ENCODE peak calls at places on chromosomes 4 and X, in nine cellular contexts. G, P, A, I, X, U, F, M and S are unnamed samples.
A peak's percentile ranks its signal among the peaks of the same experiment; 100 is the strongest.

GRCh38 chr4:1342003-1342402 is 5.0 kb upstream of the UVSSA start:
- DNase-seq in P (no peak), U (no peak), A (no peak), I (no peak), F (no peak), X (no peak), M (no peak), G (no peak), S (no peak)

GRCh38 chr4:127309360-127310095 is 323.2 kb upstream of the INTU start:
- DNase-seq in M (no peak), X (no peak), G (no peak), A (no peak), I (no peak), F (no peak), P (no peak), U (no peak), S (peak; percentile 32)

GRCh38 chr4:90904018-90904417 is 776.8 kb downstream of the CCSER1 start:
- DNase-seq in M (no peak), A (no peak), G (no peak), P (no peak), X (no peak), I (no peak), F (no peak), U (no peak), S (no peak)

GRCh38 chr4:71004281-71004851 is 10.9 kb downstream of the DCK start:
- DNase-seq in I (no peak), X (no peak), G (no peak), U (peak; percentile 71), P (no peak), F (no peak), M (peak; percentile 49), A (no peak), S (no peak)

GRCh38 chr4:168683595-168683994 is 186.7 kb downstream of the PALLD start:
- DNase-seq in M (no peak), A (no peak), I (no peak), P (no peak), F (no peak), X (no peak), G (no peak), U (no peak), S (no peak)

GRCh38 chrX:39152106-39152649 is 350.9 kb downstream of the MID1IP1 start:
- DNase-seq in M (peak; percentile 49), A (peak; percentile 65), P (no peak), X (peak; percentile 77), I (peak; percentile 59), F (peak; percentile 6), G (no peak), U (peak; percentile 94), S (no peak)

GRCh38 chrX:26586570-26586969 is 370.6 kb downstream of the MAGEB5 start:
- DNase-seq in I (no peak), U (peak; percentile 48), F (no peak), X (no peak), A (no peak), G (no peak), M (no peak), P (no peak), S (no peak)

GRCh38 chr4:4994312-4995097 is 24.8 kb downstream of the CYTL1 start:
- DNase-seq in U (no peak), F (no peak), P (no peak), I (no peak), A (no peak), G (no peak), X (no peak), M (no peak), S (no peak)

GRCh38 chrX:104084534-104085277 is 8.7 kb upstream of the TMSB15C start:
- DNase-seq in U (no peak), A (no peak), P (no peak), X (no peak), M (no peak), G (no peak), F (no peak), I (no peak), S (no peak)

GRCh38 chr4:1736820-1737219 is 15.5 kb downstream of the TACC3 start:
- DNase-seq in X (no peak), A (no peak), I (no peak), U (no peak), G (no peak), F (no peak), M (no peak), P (no peak), S (no peak)

GRCh38 chrX:13747836-13748235 is 13.3 kb downstream of the OFD1 start:
- DNase-seq in P (no peak), G (peak; percentile 62), X (peak; percentile 13), I (no peak), M (peak; percentile 57), U (peak; percentile 59), A (peak; percentile 27), F (peak; percentile 18), S (peak; percentile 29)

GRCh38 chr4:183721207-183722081 is 62.4 kb downstream of the TRAPPC11 start:
- DNase-seq in F (peak; percentile 60), G (peak; percentile 39), A (peak; percentile 74), X (no peak), M (peak; percentile 83), P (no peak), I (peak; percentile 80), U (peak; percentile 87), S (no peak)

GRCh38 chrX:107429090-107429489 is 20.4 kb upstream of the FRMPD3 start:
- DNase-seq in M (peak; percentile 34), X (no peak), P (no peak), A (no peak), F (no peak), G (no peak), U (peak; percentile 85), I (no peak), S (no peak)

GRCh38 chr4:153655928-153656327 is 28.2 kb upstream of the TLR2 start:
- DNase-seq in F (no peak), X (no peak), G (no peak), P (peak; percentile 52), A (no peak), I (peak; percentile 74), M (no peak), U (no peak), S (peak; percentile 89)

GRCh38 chrX:21700967-21701366 is 42.8 kb upstream of the KLHL34 start:
- DNase-seq in M (no peak), G (no peak), P (no peak), U (no peak), I (no peak), X (no peak), A (peak; percentile 24), F (no peak), S (no peak)

GRCh38 chrX:95974885-95975284 is 709.8 kb upstream of the DIAPH2 start:
- DNase-seq in I (no peak), F (no peak), G (no peak), A (no peak), P (no peak), X (no peak), U (no peak), M (no peak), S (no peak)
- H3K9me3 ChIP-seq in I (no peaks in the 10 kb centered on the region), F (peaks cover 19% of the 10 kb centered on the region), G (no peaks in the 10 kb centered on the region), A (no peaks in the 10 kb centered on the region), P (no peaks in the 10 kb centered on the region), X (no peaks in the 10 kb centered on the region), U (no peaks in the 10 kb centered on the region), M (no peaks in the 10 kb centered on the region), S (no peaks in the 10 kb centered on the region)

DNA sequence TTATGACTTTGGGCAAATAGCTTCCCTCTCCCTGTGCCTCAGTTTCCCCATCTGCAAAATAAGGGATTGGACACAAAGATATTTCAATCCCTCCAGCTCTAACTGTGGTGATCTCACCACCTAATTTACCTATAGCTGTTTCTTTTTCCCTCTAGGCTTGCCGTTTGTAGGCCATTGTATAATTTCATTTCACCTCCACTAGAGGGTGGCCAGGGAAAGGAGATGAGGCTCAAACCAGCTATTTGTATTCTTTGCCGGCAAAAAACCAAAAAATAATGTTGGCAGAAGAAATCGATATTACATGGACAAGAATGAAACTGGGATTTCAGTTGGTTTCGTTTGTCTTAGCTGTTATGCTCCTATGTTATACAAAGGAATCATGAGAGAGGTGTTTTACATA is 36.1 kb upstream of the DOCK11 start:
- DNase-seq in G (no peak), M (no peak), P (no peak), F (no peak), A (peak; percentile 43), U (no peak), X (peak; percentile 51), I (no peak), S (no peak)
- TF ChIP-seq CTCF in G (peak; percentile 67), M (peak; percentile 28), P (peak; percentile 36), F (peak; percentile 51), A (peak; percentile 70), U (peak; percentile 74), X (peak; percentile 81), I (peak; percentile 36), S (peak; percentile 61)

GRCh38 chr4:157687971-157688370 is 467.4 kb downstream of the GRIA2 start:
- DNase-seq in F (no peak), G (no peak), M (no peak), X (no peak), U (no peak), P (no peak), I (no peak), A (no peak), S (no peak)
- H3K9me3 ChIP-seq in F (no peaks in the 10 kb centered on the region), G (no peaks in the 10 kb centered on the region), M (no peaks in the 10 kb centered on the region), X (no peaks in the 10 kb centered on the region), U (no peaks in the 10 kb centered on the region), P (no peaks in the 10 kb centered on the region), I (no peaks in the 10 kb centered on the region), A (no peaks in the 10 kb centered on the region), S (no peaks in the 10 kb centered on the region)

DNA sequence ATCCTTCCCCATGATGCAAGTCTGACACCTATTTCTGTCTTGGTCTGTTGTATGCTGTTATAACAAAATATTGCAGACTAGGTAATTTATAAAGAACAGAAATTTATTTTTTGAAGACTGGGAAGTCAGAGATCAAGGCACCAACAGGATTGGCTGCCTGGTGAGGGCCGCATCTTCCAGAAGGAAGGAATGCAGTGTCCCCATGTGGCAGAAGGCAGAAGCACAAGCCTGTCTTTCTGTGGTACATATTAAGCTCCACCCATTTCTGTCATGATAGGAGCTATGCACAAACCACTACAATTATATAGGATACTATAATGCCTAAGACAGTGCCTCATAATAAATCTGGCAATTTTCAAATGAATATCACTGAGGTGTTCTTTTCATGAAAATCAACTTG is 502.3 kb upstream of the DIAPH2 start:
- DNase-seq in P (no peak), X (no peak), U (peak; percentile 86), I (no peak), A (peak; percentile 0), M (peak; percentile 24), G (no peak), F (no peak), S (no peak)
- TF ChIP-seq CTCF in P (no peak), X (no peak), U (peak; percentile 92), I (peak; percentile 33), A (peak; percentile 61), M (peak; percentile 27), G (peak; percentile 17), F (peak; percentile 45), S (no peak)

DNA sequence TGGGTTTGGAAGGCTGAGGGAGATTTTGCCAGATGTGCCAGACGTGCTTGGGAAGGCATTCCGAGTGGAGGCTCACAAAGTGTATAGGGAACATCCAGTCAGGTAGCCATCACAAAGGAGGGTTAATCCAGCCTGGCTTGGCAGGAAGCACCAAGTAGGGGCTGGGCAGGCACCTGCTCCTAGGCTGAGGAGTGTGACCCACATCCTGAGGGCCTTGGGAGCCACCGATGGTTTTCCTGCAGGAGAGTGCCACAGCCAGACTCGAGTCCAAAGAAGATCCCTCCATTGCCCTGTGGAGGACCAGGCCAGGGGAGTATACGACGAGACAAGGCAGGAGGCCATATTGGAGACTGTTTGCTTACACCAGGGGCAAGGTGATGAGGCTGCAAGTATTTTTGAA is 47.2 kb downstream of the PNMA5 start:
- DNase-seq in P (no peak), U (no peak), I (no peak), X (no peak), G (no peak), M (no peak), A (no peak), F (no peak), S (no peak)
- H3K9me3 ChIP-seq in P (no peaks in the 10 kb centered on the region), U (no peaks in the 10 kb centered on the region), I (no peaks in the 10 kb centered on the region), X (no peaks in the 10 kb centered on the region), G (no peaks in the 10 kb centered on the region), M (no peaks in the 10 kb centered on the region), A (no peaks in the 10 kb centered on the region), F (no peaks in the 10 kb centered on the region), S (no peaks in the 10 kb centered on the region)

GRCh38 chr4:7461171-7461570 is 26.4 kb upstream of the PSAPL1 start:
- DNase-seq in F (no peak), M (no peak), I (no peak), U (peak; percentile 72), A (peak; percentile 69), X (no peak), P (no peak), G (no peak), S (no peak)
- TF ChIP-seq CTCF in F (no peak), M (no peak), I (no peak), U (peak; percentile 53), A (no peak), X (no peak), P (no peak), G (no peak), S (no peak)